ENCODE peak calls at places on chromosomes 13 and 19, in four cellular contexts. One of them, this sample, is unnamed.

GRCh38 chr13:38494445-38494844 is 144.8 kb downstream of the UFM1 start:
- DNase-seq in thoracic aorta: no peak
- DNase-seq in lower leg skin: no peak
- DNase-seq in fibroblast of pulmonary artery: no peak
- DNase-seq in this sample: no peak

GRCh38 chr19:2528543-2529173 is 52.7 kb downstream of the GADD45B start:
- DNase-seq in thoracic aorta: no peak
- DNase-seq in lower leg skin: no peak
- DNase-seq in fibroblast of pulmonary artery: no peak
- DNase-seq in this sample: no peak

GRCh38 chr19:2273356-2274184 is 8.4 kb downstream of the PEAK3 start:
- DNase-seq in thoracic aorta: no peak
- DNase-seq in lower leg skin: no peak
- DNase-seq in fibroblast of pulmonary artery: peak
- DNase-seq in this sample: peak

GRCh38 chr19:48603449-48603848 is 3.1 kb upstream of the SPACA4 start:
- DNase-seq in thoracic aorta: no peak
- DNase-seq in lower leg skin: no peak
- DNase-seq in fibroblast of pulmonary artery: no peak
- DNase-seq in this sample: no peak

GRCh38 chr19:6425732-6426686 is 1.4 kb upstream of the KHSRP start:
- DNase-seq in thoracic aorta: no peak
- DNase-seq in lower leg skin: no peak
- DNase-seq in fibroblast of pulmonary artery: no peak
- DNase-seq in this sample: no peak

GRCh38 chr13:21798181-21798580 is 127.3 kb downstream of the FGF9 start:
- DNase-seq in thoracic aorta: no peak
- DNase-seq in lower leg skin: no peak
- DNase-seq in fibroblast of pulmonary artery: no peak
- DNase-seq in this sample: no peak

GRCh38 chr19:51746731-51747130 is 4.9 kb downstream of the FPR1 start:
- DNase-seq in thoracic aorta: no peak
- DNase-seq in lower leg skin: no peak
- DNase-seq in fibroblast of pulmonary artery: no peak
- DNase-seq in this sample: no peak

GRCh38 chr13:61761690-61762089 is 346.0 kb upstream of the PCDH20 start:
- DNase-seq in thoracic aorta: no peak
- DNase-seq in lower leg skin: no peak
- DNase-seq in fibroblast of pulmonary artery: no peak
- DNase-seq in this sample: no peak

GRCh38 chr13:49185264-49185663 is 34.9 kb upstream of the MLNR start:
- DNase-seq in thoracic aorta: no peak
- DNase-seq in lower leg skin: no peak
- DNase-seq in fibroblast of pulmonary artery: no peak
- DNase-seq in this sample: no peak

GRCh38 chr13:82439159-82439904 is 1442.9 kb downstream of the SLITRK1 start:
- DNase-seq in thoracic aorta: no peak
- DNase-seq in lower leg skin: no peak
- DNase-seq in fibroblast of pulmonary artery: no peak
- DNase-seq in this sample: no peak

GRCh38 chr13:112101360-112101930 is 34.5 kb downstream of the SOX1 start:
- DNase-seq in thoracic aorta: no peak
- DNase-seq in lower leg skin: peak
- DNase-seq in fibroblast of pulmonary artery: no peak
- DNase-seq in this sample: no peak

DNA sequence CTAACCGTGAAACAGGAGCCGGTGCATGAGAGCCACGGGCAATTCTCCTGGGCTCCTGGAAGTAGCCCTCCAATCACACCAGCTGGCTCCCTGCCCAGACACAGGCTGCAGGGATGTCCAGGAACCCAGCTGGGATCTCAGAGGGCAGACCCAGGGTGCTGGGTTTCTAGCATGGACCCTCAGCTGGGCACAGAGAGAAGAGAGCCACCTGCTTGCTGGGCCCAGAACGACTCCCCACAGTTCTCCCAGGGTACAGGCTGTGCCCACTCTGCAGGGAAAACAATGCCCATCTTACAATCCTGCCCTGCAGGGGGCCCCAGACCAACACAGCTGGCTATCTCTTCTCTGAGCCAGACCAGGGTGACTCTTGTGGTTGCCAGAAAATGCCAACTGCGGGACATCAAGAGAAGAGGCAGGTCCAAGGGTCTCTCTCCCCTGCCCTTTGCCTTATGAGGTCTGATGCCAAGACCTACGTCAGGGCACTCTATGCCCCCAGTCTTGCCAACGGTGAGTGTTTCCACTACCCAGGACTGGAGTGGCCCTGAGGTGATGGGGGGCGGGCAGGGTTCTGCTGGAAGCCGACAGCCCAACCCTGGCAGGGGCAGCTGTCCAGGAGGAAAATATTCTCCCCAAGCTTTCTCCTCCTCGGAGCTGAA is 64.6 kb downstream of the CEBPG start:
- DNase-seq in thoracic aorta: no peak
- DNase-seq in lower leg skin: no peak
- DNase-seq in fibroblast of pulmonary artery: peak
- DNase-seq in this sample: no peak
- TF ChIP-seq CTCF in thoracic aorta: no peak
- TF ChIP-seq CTCF in lower leg skin: no peak
- TF ChIP-seq CTCF in fibroblast of pulmonary artery: peak
- TF ChIP-seq CTCF in this sample: no peak

GRCh38 chr19:17109962-17110598 is 34.5 kb downstream of the MYO9B start:
- DNase-seq in thoracic aorta: no peak
- DNase-seq in lower leg skin: peak
- DNase-seq in fibroblast of pulmonary artery: no peak
- DNase-seq in this sample: no peak
- TF ChIP-seq CTCF in thoracic aorta: no peak
- TF ChIP-seq CTCF in lower leg skin: no peak
- TF ChIP-seq CTCF in fibroblast of pulmonary artery: no peak
- TF ChIP-seq CTCF in this sample: no peak

GRCh38 chr13:51044023-51044665 is 66.9 kb downstream of the C13orf42 start:
- DNase-seq in thoracic aorta: no peak
- DNase-seq in lower leg skin: no peak
- DNase-seq in fibroblast of pulmonary artery: no peak
- DNase-seq in this sample: peak
- TF ChIP-seq CTCF in thoracic aorta: no peak
- TF ChIP-seq CTCF in lower leg skin: no peak
- TF ChIP-seq CTCF in fibroblast of pulmonary artery: no peak
- TF ChIP-seq CTCF in this sample: no peak

DNA sequence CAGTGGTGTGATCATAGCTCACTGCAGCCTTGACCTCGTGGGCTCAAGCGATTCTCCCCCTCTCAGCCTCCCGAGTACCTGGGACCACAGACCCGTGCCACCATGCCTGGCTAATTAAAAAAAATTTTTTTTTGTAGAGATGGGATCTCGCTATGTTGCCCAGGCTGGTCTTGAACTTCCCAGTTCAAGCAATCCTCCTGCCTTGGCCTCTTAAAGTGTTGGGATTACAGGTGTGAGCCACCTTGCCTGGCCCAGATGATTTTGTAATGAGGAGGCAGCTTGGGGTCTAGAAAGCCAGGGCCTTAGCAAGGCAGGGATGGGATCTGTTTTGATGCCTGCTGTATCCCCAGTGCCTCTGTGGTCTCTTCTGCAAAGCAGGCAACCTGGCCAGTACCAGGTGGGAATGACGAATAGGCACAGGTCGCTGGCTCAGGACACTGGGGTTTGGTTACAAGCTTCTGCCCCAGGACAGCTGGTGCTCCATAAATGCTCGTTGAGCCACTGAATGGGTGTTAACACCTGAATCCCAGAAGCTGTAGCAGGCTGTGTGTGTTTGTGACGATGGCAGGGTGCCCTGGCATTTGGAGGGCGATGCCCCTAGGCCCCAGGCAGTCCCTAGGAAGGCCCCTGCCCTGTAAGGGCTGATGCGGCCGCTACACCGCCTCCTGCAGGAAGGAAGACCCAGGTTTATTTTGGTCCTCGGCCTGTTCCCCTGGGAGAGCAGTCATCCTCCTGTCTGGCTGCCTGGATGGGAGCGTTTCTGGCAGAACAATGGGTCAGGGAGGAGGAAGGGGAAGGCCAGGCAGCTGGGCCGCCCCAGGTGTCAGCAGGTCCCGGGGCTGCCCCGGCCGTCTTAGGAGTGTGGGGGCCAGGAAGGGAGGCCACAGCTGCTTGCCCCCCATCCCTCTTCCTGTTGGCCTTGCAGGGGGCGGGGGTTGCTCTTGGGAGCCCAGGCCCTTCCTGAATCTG is 8.6 kb downstream of the TNFAIP8L1 start:
- DNase-seq in thoracic aorta: no peak
- DNase-seq in lower leg skin: no peak
- DNase-seq in fibroblast of pulmonary artery: peak
- DNase-seq in this sample: no peak
- TF ChIP-seq CTCF in thoracic aorta: no peak
- TF ChIP-seq CTCF in lower leg skin: no peak
- TF ChIP-seq CTCF in fibroblast of pulmonary artery: peak
- TF ChIP-seq CTCF in this sample: no peak

DNA sequence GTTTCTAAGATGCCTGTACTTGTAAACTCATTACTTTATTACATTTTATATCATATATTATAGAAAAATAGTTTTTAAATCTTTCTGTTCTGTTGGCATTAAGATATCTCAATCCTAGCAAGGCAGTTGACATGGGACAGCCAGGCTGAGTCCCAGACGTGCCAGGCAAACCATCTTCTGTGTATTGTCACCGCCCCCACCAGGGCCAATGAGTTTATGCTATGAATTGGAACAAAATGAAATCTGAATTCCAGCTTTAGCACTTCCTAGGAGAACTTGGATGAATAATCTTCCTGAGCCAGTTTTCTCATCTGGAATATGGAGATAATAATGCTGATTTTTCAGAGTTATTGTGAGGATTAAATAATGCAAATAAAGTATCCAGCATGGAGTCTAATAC is 79.9 kb upstream of the GSX1 start:
- DNase-seq in thoracic aorta: no peak
- DNase-seq in lower leg skin: no peak
- DNase-seq in fibroblast of pulmonary artery: peak
- DNase-seq in this sample: no peak
- TF ChIP-seq CTCF in thoracic aorta: peak
- TF ChIP-seq CTCF in lower leg skin: no peak
- TF ChIP-seq CTCF in fibroblast of pulmonary artery: peak
- TF ChIP-seq CTCF in this sample: no peak

DNA sequence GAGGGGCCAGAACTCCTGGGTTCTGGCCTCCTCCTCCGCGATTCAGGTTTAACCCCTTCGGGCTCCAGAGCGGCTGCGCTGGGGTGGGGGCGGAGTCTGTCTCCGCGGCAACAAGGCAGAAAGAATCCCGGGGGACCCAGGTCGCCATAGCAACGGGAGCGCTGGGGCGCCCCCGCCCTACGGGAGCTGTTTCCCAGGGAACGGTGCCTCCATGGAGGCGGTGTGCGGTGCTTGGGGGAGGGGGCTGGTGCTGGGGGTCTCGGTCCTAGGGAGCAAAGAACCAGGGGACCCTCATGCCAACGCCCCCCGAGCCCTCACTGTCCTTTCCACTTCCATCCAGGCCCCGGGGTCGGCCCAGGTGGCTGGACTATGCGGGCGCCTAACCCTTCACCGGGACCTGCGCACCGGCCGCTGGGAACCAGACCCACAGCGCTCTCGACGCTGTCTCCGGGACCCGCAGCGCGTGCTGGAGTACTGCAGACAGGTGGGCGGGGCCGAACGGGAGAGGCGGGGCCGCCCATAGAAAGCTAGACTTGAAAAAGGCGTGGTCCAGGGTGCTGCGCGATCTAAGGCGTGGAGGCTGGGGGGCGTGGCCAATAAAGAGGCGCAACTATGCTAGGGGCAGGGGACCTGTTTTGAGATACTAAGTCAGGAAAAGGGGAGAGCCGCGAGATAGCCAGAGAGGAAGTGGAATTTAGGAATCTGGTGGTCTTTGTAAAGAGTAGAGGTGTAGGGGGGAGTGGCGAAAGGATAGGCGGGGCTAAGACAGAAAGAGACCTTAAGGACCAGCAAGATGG is 1.2 kb downstream of the APLP1 start:
- DNase-seq in thoracic aorta: no peak
- DNase-seq in lower leg skin: peak
- DNase-seq in fibroblast of pulmonary artery: peak
- DNase-seq in this sample: peak
- TF ChIP-seq CTCF in thoracic aorta: no peak
- TF ChIP-seq CTCF in lower leg skin: no peak
- TF ChIP-seq CTCF in fibroblast of pulmonary artery: no peak
- TF ChIP-seq CTCF in this sample: no peak

GRCh38 chr19:20250627-20251026 is 83.6 kb downstream of the ZNF486 start:
- DNase-seq in thoracic aorta: no peak
- DNase-seq in lower leg skin: no peak
- DNase-seq in fibroblast of pulmonary artery: no peak
- DNase-seq in this sample: no peak

GRCh38 chr19:20243629-20244028 is 76.6 kb downstream of the ZNF486 start:
- DNase-seq in thoracic aorta: no peak
- DNase-seq in lower leg skin: no peak
- DNase-seq in fibroblast of pulmonary artery: no peak
- DNase-seq in this sample: no peak

GRCh38 chr19:20245309-20245708 is 78.3 kb downstream of the ZNF486 start:
- DNase-seq in thoracic aorta: no peak
- DNase-seq in lower leg skin: no peak
- DNase-seq in fibroblast of pulmonary artery: no peak
- DNase-seq in this sample: no peak

GRCh38 chr19:20244356-20244755 is 77.3 kb downstream of the ZNF486 start:
- DNase-seq in thoracic aorta: no peak
- DNase-seq in lower leg skin: no peak
- DNase-seq in fibroblast of pulmonary artery: no peak
- DNase-seq in this sample: no peak

GRCh38 chr19:20247016-20247683 is 80.1 kb downstream of the ZNF486 start:
- DNase-seq in thoracic aorta: no peak
- DNase-seq in lower leg skin: no peak
- DNase-seq in fibroblast of pulmonary artery: peak
- DNase-seq in this sample: no peak
- TF ChIP-seq CTCF in thoracic aorta: peak
- TF ChIP-seq CTCF in lower leg skin: no peak
- TF ChIP-seq CTCF in fibroblast of pulmonary artery: peak
- TF ChIP-seq CTCF in this sample: peak

DNA sequence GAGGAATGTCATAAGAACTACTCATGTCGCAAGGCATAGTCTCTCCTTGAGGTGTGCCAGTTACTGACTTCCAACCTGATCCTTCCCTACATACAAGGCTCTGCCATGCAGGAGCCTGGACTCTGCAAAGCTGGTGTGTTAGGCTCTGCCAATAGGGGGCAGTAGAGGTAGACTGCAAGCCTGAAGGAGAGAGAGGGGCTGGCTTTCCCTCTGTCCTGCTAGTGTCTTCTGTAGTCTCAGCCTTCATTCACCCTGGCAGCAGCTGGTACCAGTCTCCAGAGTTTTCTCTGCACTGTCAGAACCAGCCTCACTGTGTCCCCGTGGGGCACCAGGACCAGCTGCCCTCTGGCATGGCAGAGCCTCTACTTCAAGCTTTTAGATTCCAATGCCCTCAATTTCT is 14.5 kb downstream of the SHISA2 start:
- DNase-seq in thoracic aorta: no peak
- DNase-seq in lower leg skin: no peak
- DNase-seq in fibroblast of pulmonary artery: no peak
- DNase-seq in this sample: no peak
- TF ChIP-seq CTCF in thoracic aorta: no peak
- TF ChIP-seq CTCF in lower leg skin: no peak
- TF ChIP-seq CTCF in fibroblast of pulmonary artery: peak
- TF ChIP-seq CTCF in this sample: peak